ENCODE peak calls at places on chromosomes 13 and 19, in five cellular contexts. B is upper lobe of left lung, E is neural crest cell, W is mucosa of descending colon, C is right lobe of liver. M is an unnamed sample.
A peak's percentile ranks its signal among the peaks of the same experiment; 100 is the strongest.

GRCh38 chr19:23415561-23416191 is 20.4 kb upstream of the ZNF91 start:
- DNase-seq in B (peak; percentile 81), E (peak; percentile 61), W (peak; percentile 88), C (no peak), M (no peak)

GRCh38 chr19:7862413-7862951 is 11.7 kb downstream of the PRR36 start:
- DNase-seq in B (peak; percentile 94), E (peak; percentile 88), W (peak; percentile 83), C (no peak), M (peak; percentile 56)

GRCh38 chr19:14985133-14985532 is 5.5 kb upstream of the SLC1A6 start:
- DNase-seq in B (no peak), E (no peak), W (no peak), C (no peak), M (no peak)

GRCh38 chr19:45713141-45713540 is 17.6 kb downstream of the FBXO46 start:
- DNase-seq in B (peak; percentile 77), E (no peak), W (no peak), C (no peak), M (no peak)

GRCh38 chr19:39400997-39401548 is 5.6 kb upstream of the ZFP36 start:
- DNase-seq in B (no peak), E (no peak), W (no peak), C (no peak), M (no peak)

GRCh38 chr13:48876289-48876688 is 99.4 kb upstream of the FNDC3A start:
- DNase-seq in B (no peak), E (no peak), W (no peak), C (no peak), M (no peak)

GRCh38 chr19:51364200-51365106 is 1.7 kb downstream of the ETFB start:
- DNase-seq in B (no peak), E (no peak), W (no peak), C (no peak), M (no peak)

GRCh38 chr19:15072930-15073647 is 8.9 kb upstream of the OR1I1 start:
- DNase-seq in B (no peak), E (no peak), W (no peak), C (no peak), M (no peak)

GRCh38 chr19:21698215-21698614 is 69.2 kb downstream of the ZNF100 start:
- DNase-seq in B (no peak), E (no peak), W (peak; percentile 47), C (no peak), M (no peak)

GRCh38 chr13:112447761-112448603 is 71.8 kb downstream of the SPACA7 start:
- DNase-seq in B (no peak), E (no peak), W (peak; percentile 48), C (no peak), M (peak; percentile 4)

GRCh38 chr19:778910-779653 is 18.2 kb upstream of the PTBP1 start:
- DNase-seq in B (no peak), E (no peak), W (no peak), C (peak; percentile 70), M (no peak)

GRCh38 chr19:16436780-16437179 is 35.0 kb downstream of the EPS15L1 start:
- DNase-seq in B (no peak), E (no peak), W (no peak), C (no peak), M (no peak)

GRCh38 chr13:27182844-27183497 is 11.4 kb upstream of the USP12 start:
- DNase-seq in B (no peak), E (no peak), W (peak; percentile 21), C (peak; percentile 89), M (no peak)

GRCh38 chr13:56400774-56401173 is 739.9 kb upstream of the PRR20A start:
- DNase-seq in B (no peak), E (no peak), W (no peak), C (no peak), M (no peak)

GRCh38 chr19:35063940-35064818 is 22.7 kb downstream of the HPN start:
- DNase-seq in B (no peak), E (no peak), W (no peak), C (no peak), M (no peak)

GRCh38 chr13:46374710-46375109 is 12.3 kb downstream of the RUBCNL start:
- DNase-seq in B (no peak), E (no peak), W (peak; percentile 53), C (no peak), M (no peak)

GRCh38 chr13:26759156-26759906 is 1.3 kb downstream of the GPR12 start:
- DNase-seq in B (no peak), E (no peak), W (no peak), C (no peak), M (no peak)

DNA sequence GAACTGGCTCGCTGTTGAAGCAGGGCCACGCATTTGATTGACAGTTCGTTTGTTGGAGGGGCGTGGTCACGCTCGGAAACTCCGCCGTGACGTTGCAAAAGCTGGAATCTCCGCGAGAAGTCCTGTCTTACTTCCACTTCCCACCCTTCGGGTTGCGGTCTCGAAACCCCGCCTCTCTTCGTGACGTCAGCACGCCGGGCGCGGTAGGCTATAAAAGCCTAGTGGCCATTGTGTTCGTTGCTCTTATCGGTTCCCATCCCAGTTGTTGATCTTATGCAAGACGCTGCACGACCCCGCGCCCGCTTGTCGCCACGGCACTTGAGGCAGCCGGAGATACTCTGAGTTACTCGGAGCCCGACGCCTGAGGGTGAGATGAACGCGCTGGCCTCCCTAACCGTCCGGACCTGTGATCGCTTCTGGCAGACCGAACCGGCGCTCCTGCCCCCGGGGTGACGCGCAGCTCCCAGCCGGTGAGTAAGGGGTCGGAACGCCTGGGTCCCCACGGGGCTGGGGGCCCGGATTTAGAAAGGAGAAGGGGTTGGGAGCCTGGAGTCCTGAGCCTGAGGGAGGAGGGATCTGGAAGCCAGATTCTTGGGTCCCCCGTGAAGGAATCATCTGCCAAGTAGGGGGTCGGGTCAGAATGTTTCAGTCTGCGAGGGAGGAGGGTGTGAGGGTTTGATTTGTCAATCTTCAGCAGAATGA is at the start of gene PPP1R15A:
- DNase-seq in B (peak; percentile 97), E (peak; percentile 99), W (peak; percentile 99), C (peak; percentile 99), M (peak; percentile 100)
- TF ChIP-seq CTCF in B (peak; percentile 53), E (peak; percentile 18), W (no peak), C (no peak), M (no peak)

DNA sequence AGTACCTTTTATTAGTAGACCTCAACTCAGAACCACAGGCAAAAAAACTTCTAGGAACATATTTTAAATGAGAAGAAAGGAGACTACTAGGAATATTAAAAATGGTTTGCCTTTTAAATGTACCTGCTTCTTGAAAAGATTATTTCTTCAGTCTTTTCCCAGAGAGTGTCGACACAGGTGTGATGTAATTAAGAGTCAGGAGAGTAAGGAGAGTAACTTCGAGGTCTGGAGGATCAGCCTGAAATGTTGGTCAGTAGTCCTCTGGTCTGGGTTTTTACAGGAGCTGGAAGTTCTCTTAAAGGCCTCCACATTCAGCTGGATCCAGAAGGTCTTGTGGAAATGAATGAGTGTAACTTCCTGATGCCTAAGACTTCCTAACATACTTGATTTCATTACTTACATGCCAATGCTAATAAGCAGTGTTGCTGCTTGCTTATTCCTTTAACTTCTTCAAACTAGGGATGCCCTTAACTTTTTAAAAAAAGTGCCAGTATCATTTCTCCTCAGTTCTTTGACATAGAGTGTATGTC is at the start of gene KCTD4:
- DNase-seq in B (no peak), E (no peak), W (no peak), C (no peak), M (no peak)
- TF ChIP-seq CTCF in B (no peak), E (no peak), W (no peak), C (no peak), M (no peak)

DNA sequence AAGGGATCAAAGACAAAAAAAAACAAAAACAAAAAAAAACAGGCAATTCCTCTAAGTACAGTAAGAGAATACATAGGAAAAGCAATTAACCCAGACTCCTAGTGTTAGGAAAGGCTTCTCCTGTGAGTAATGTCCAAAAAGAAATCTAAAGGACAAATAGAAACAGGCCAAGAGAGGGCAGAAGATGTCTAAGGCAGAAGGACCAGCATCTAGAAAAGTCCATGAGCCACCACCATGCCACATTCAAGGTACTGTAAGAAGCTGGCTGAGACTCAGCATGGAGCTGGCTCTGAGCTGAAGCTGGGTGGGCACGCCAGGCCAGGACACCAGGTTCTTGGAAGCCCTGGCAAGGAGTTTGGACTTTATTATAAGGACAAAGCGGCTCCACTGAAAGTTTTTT is 118.1 kb upstream of the FRY start:
- DNase-seq in B (no peak), E (no peak), W (no peak), C (no peak), M (no peak)
- TF ChIP-seq CTCF in B (no peak), E (no peak), W (no peak), C (no peak), M (no peak)

GRCh38 chr19:48977061-48977460 is 12.0 kb downstream of the FTL start:
- DNase-seq in B (no peak), E (no peak), W (no peak), C (no peak), M (no peak)

GRCh38 chr19:48970139-48970766 is 5.1 kb downstream of the FTL start:
- DNase-seq in B (peak; percentile 69), E (no peak), W (no peak), C (no peak), M (no peak)

GRCh38 chr19:48970923-48971395 is 5.8 kb downstream of the FTL start:
- DNase-seq in B (peak; percentile 86), E (peak; percentile 90), W (peak; percentile 92), C (peak; percentile 74), M (peak; percentile 80)

DNA sequence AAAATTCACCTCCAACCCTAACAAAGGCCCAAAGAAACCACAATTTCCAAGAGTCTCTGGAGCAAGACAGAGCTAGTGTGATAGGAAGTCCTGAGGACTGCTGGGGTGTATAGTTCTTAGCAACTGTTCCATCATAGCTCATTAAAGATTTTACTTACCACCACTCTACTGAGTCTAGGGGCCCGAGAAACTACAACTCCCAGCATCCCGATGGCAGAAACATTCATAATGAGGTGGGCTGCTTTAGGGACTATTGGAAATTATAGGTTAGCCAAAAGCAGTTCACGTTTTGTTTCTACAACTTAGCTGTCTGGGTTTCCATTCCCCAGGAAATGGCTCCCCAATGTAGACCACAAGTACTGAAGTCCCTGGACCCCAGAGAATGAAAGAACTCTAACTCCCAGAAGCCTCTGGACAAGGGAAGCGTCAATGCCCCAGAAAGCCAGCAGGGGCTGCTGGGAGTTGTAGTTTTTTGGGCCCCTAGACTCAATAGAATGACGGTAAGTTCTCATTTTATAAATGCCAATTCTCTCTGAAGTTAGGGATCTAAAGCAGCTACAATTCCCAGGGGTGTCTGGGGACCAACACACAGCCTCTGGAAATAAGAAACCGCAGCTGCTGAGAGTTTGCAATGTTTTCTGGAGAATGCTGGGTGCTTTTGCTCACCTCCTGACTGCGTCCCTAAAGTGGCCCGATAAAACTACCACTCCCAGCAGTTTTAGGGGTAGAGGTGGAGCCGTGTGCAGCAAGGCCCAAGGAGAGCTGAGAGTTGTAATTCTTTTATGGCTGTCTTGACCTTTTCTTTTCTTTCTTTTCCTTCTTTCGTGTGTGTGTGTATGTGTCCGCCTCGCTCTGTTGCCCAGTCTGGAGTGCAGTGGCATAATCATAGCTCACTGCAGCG is 11.1 kb downstream of the FTL start:
- DNase-seq in B (no peak), E (peak; percentile 41), W (no peak), C (no peak), M (no peak)
- TF ChIP-seq CTCF in B (peak; percentile 21), E (no peak), W (no peak), C (no peak), M (no peak)

DNA sequence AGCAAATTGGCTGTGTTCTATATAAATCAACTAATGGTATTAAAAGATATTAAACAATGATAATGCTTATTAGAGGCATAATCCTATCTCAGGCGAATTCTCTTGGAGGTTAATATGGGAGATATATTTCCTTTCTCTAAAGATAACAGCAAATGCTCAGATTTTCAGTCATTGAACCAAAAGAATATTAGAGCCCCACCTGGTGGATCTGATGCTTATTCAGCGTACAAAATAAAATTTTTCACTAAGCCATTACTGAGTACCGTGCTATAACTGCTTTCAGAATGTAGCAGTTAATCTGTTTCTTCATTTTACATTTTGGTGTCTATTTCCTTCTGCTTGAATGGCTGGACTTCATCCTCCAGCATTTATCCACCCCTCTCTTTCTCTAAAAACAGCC is 143.3 kb upstream of the IPO5 start:
- DNase-seq in B (no peak), E (no peak), W (no peak), C (no peak), M (no peak)
- TF ChIP-seq CTCF in B (no peak), E (peak; percentile 70), W (no peak), C (peak; percentile 48), M (no peak)